ENCODE peak calls at places on chromosome 1, in eight cellular contexts. O, T, X, P, C, M, N and E are unnamed samples.

GRCh38 chr1:46369542-46370213 is 24.4 kb upstream of the FAAH start:
- DNase-seq in O (no peak), T (no peak), X (no peak), P (no peak), C (no peak), M (no peak), N (no peak), E (no peak)

GRCh38 chr1:236536540-236536939 is 12.8 kb downstream of the LGALS8 start:
- DNase-seq in O (no peak), T (no peak), X (no peak), P (no peak), C (no peak), M (no peak), N (no peak), E (no peak)

GRCh38 chr1:30748098-30748698 is 9.4 kb downstream of the LAPTM5 start:
- DNase-seq in O (peak; percentile 14), T (no peak), X (peak; percentile 59), P (no peak), C (no peak), M (no peak), N (no peak), E (no peak)

GRCh38 chr1:19445417-19446342 is 39.7 kb downstream of the CAPZB start:
- DNase-seq in O (no peak), T (peak; percentile 47), X (no peak), P (no peak), C (no peak), M (no peak), N (peak; percentile 61), E (peak; percentile 82)

GRCh38 chr1:3656450-3657095 is 4.3 kb downstream of the TP73 start:
- DNase-seq in O (no peak), T (no peak), X (peak; percentile 28), P (no peak), C (no peak), M (no peak), N (no peak), E (no peak)

GRCh38 chr1:77686784-77687518 is 4.5 kb upstream of the ZZZ3 start:
- DNase-seq in O (no peak), T (no peak), X (no peak), P (no peak), C (no peak), M (no peak), N (no peak), E (no peak)

GRCh38 chr1:205158048-205158616 is 36.4 kb upstream of the RBBP5 start:
- DNase-seq in O (no peak), T (no peak), X (no peak), P (no peak), C (no peak), M (no peak), N (no peak), E (no peak)

GRCh38 chr1:201759194-201759814 is 69.7 kb upstream of the IPO9 start:
- DNase-seq in O (no peak), T (no peak), X (no peak), P (no peak), C (no peak), M (no peak), N (no peak), E (peak; percentile 75)

GRCh38 chr1:87337606-87338005 is 8.9 kb downstream of the LMO4 start:
- DNase-seq in O (no peak), T (no peak), X (no peak), P (no peak), C (no peak), M (no peak), N (no peak), E (no peak)

GRCh38 chr1:230160957-230161771 is 94.1 kb downstream of the GALNT2 start:
- DNase-seq in O (no peak), T (no peak), X (no peak), P (no peak), C (no peak), M (no peak), N (no peak), E (no peak)

GRCh38 chr1:65514083-65514482 is 93.6 kb downstream of the LEPR start:
- DNase-seq in O (no peak), T (no peak), X (no peak), P (no peak), C (no peak), M (no peak), N (no peak), E (peak; percentile 42)